ENCODE peak calls at places on chromosomes 2 and 18, in ten cellular contexts. K is A549, E is adrenal gland, C is lower leg skin, R is stomach, L is HCT116, B is sigmoid colon, N is GM12892, Q is breast epithelium, F is body of pancreas. A is an unnamed sample.

GRCh38 chr18:6219116-6219717 is 195.5 kb downstream of the L3MBTL4 start:
- DNase-seq in K (peak; percentile 32), E (peak; percentile 76), C (no peak), R (no peak), L (no peak), B (no peak), N (no peak), Q (no peak), F (no peak), A (no peak)

GRCh38 chr2:15348028-15348427 is 213.1 kb downstream of the NBAS start:
- DNase-seq in K (no peak), E (no peak), C (no peak), R (no peak), L (no peak), B (no peak), N (no peak), Q (no peak), F (no peak), A (no peak)

GRCh38 chr2:216694201-216694825 is 1.0 kb downstream of the IGFBP5 start:
- DNase-seq in K (peak; percentile 54), E (peak; percentile 79), C (peak; percentile 49), R (peak; percentile 64), L (no peak), B (peak; percentile 89), N (no peak), Q (no peak), F (peak; percentile 54), A (no peak)

GRCh38 chr2:71492112-71492511 is 38.8 kb downstream of the DYSF start:
- DNase-seq in K (no peak), E (peak; percentile 63), C (no peak), R (no peak), L (no peak), B (peak; percentile 68), N (no peak), Q (no peak), F (peak; percentile 25), A (no peak)

GRCh38 chr2:13652531-13653313 is 936.0 kb downstream of the TRIB2 start:
- DNase-seq in K (no peak), E (no peak), C (no peak), R (no peak), L (no peak), B (no peak), N (no peak), Q (no peak), F (no peak), A (no peak)

GRCh38 chr2:217307023-217307422 is 447.2 kb upstream of the TNP1 start:
- DNase-seq in K (no peak), E (no peak), C (no peak), R (no peak), L (no peak), B (no peak), N (no peak), Q (no peak), F (peak; percentile 18), A (no peak)

GRCh38 chr2:219759801-219760200 is 132.4 kb downstream of the SLC4A3 start:
- DNase-seq in K (no peak), E (no peak), C (no peak), R (no peak), L (no peak), B (no peak), N (no peak), Q (no peak), F (no peak), A (no peak)

GRCh38 chr2:114265256-114265655 is 177.2 kb upstream of the DPP10 start:
- DNase-seq in K (no peak), E (no peak), C (no peak), R (no peak), L (no peak), B (no peak), N (no peak), Q (no peak), F (no peak), A (no peak)

GRCh38 chr2:100407108-100407507 is 10.4 kb downstream of the CHST10 start:
- DNase-seq in K (no peak), E (peak; percentile 21), C (no peak), R (no peak), L (no peak), B (no peak), N (no peak), Q (no peak), F (no peak), A (no peak)

GRCh38 chr18:9946831-9947230 is 33.0 kb downstream of the VAPA start:
- DNase-seq in K (no peak), E (no peak), C (no peak), R (no peak), L (no peak), B (no peak), N (no peak), Q (no peak), F (no peak), A (no peak)

GRCh38 chr18:9949315-9949714 is 35.5 kb downstream of the VAPA start:
- DNase-seq in K (no peak), E (no peak), C (no peak), R (no peak), L (no peak), B (no peak), N (no peak), Q (no peak), F (no peak), A (no peak)

GRCh38 chr18:9949861-9950260 is 36.0 kb downstream of the VAPA start:
- DNase-seq in K (peak; percentile 29), E (no peak), C (no peak), R (no peak), L (no peak), B (no peak), N (no peak), Q (no peak), F (no peak), A (no peak)

GRCh38 chr18:9944805-9945204 is 31.0 kb downstream of the VAPA start:
- DNase-seq in K (no peak), E (no peak), C (no peak), R (no peak), L (no peak), B (no peak), N (no peak), Q (no peak), F (no peak), A (no peak)

GRCh38 chr18:9947248-9947647 is 33.4 kb downstream of the VAPA start:
- DNase-seq in K (no peak), E (no peak), C (no peak), R (no peak), L (no peak), B (no peak), N (no peak), Q (no peak), F (no peak), A (no peak)
- TF ChIP-seq POLR2A in K (no peak), E (no peak), C (no peak), R (no peak), L (no peak), B (no peak), N (no peak), Q (no peak), F (no peak), A (no peak)

GRCh38 chr2:158457092-158457825 is 507 bp downstream of the PKP4 start:
- DNase-seq in K (peak; percentile 76), E (peak; percentile 78), C (peak; percentile 32), R (peak; percentile 65), L (no peak), B (peak; percentile 79), N (peak; percentile 21), Q (peak; percentile 57), F (peak; percentile 56), A (peak; percentile 68)
- TF ChIP-seq POLR2A in K (peak; percentile 38), E (no peak), C (no peak), R (no peak), L (no peak), B (no peak), N (no peak), Q (no peak), F (no peak), A (no peak)

GRCh38 chr2:171545086-171545485 is 22.8 kb downstream of the CYBRD1 start:
- DNase-seq in K (no peak), E (no peak), C (no peak), R (no peak), L (no peak), B (no peak), N (no peak), Q (no peak), F (no peak), A (no peak)

GRCh38 chr2:171551836-171552235 is 29.6 kb downstream of the CYBRD1 start:
- DNase-seq in K (no peak), E (no peak), C (no peak), R (no peak), L (no peak), B (no peak), N (no peak), Q (no peak), F (no peak), A (no peak)

GRCh38 chr2:171547720-171548119 is 25.4 kb downstream of the CYBRD1 start:
- DNase-seq in K (no peak), E (no peak), C (no peak), R (no peak), L (no peak), B (no peak), N (no peak), Q (no peak), F (no peak), A (no peak)

GRCh38 chr2:171550613-171551012 is 28.3 kb downstream of the CYBRD1 start:
- DNase-seq in K (no peak), E (no peak), C (no peak), R (no peak), L (no peak), B (no peak), N (no peak), Q (no peak), F (no peak), A (no peak)

DNA sequence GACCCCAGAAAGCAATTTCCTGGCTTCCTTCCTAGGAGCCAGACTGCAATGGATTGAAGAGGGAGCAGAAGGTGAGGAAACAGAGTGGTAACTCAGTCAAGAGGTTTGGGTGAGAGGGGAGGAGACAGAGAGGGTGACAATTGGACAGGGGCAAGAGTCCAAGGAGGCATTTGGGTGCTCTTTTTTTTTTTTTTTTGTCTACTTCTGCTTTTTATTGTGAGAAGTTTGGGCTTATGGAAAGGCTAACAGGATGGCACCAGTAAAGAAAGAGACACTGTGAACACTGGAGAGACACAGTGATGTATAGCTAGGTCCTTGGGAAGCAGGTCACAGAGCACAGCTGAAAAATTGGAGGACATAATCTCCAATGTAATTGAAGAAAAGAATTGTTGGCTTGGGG is 25.0 kb downstream of the CYBRD1 start:
- DNase-seq in K (no peak), E (no peak), C (no peak), R (no peak), L (no peak), B (no peak), N (no peak), Q (no peak), F (no peak), A (no peak)
- TF ChIP-seq POLR2A in K (no peak), E (no peak), C (no peak), R (no peak), L (no peak), B (no peak), N (no peak), Q (no peak), F (no peak), A (no peak)

DNA sequence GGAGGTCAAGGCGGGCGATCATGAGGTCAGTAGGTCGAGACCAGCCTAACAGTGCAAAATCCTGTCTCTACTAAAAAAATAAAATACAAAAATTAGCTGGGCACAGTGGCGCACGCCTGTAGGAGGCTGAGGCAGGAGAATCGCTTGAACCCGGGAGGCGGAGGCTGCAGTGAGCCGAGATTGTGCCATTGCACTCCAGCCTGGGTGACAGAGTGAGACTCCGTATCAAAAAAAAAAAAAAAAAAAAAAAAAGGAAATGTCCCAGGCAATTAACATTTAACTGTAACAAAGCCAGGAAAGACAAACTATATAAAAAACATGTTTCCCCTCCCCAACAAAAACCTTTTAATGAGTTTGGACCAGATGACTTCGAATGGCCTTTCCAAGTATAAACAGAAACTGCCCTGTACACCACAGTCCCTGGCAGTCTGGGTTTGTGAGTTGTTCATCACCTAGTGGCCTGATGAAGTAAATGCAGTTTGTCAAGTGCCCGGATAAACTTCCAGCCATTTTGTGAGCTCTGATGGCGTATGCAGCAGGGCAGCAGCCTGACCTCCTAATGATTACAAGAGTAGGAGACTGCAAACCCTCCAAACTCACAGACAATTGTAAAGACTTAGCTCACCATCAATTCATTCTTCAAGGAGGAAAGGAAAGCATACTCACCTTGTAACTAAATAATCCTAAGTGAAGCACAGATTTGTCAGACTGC is 16.6 kb upstream of the PCBP1 start:
- DNase-seq in K (peak; percentile 92), E (peak; percentile 89), C (peak; percentile 75), R (peak; percentile 68), L (peak; percentile 69), B (peak; percentile 89), N (peak; percentile 65), Q (no peak), F (peak; percentile 76), A (peak; percentile 74)
- TF ChIP-seq POLR2A in K (no peak), E (no peak), C (no peak), R (no peak), L (no peak), B (no peak), N (no peak), Q (no peak), F (peak; percentile 10), A (no peak)

A was measured in ovary.